ENCODE peak calls at places on chromosomes 16 and 17, in eight cellular contexts. G is kidney glomerular epithelial cell; F is activated T-helper 9 cell treated with anti-CD3 and anti-CD28 coated beads, Interleukin-2, amount 50 U/mL, for 16 hours; Z is IMR-90; K is stimulated activated effector memory CD8-positive, alpha-beta T cell treated with anti-CD3 and anti-CD28 coated beads, Interleukin-12 subunit alpha, Interleukin-12 subunit beta, amount 100 ng/mL, for 72 hours; U is HTR-8/SVneo; E is A549; O is neural crest cell. D is an unnamed sample.

GRCh38 chr16:2206780-2207433 is 1.7 kb downstream of the MLST8 start:
- DNase-seq in G (no peak), F (no peak), Z (no peak), K (no peak), U (no peak), E (no peak), O (no peak), D (no peak)

GRCh38 chr17:40915199-40915661 is 22.2 kb downstream of the KRT23 start:
- DNase-seq in G (peak), F (no peak), Z (peak), K (no peak), U (peak), E (peak), O (no peak), D (peak)

GRCh38 chr17:68431661-68432071 is 25.6 kb downstream of the WIPI1 start:
- DNase-seq in G (no peak), F (no peak), Z (peak), K (no peak), U (peak), E (peak), O (peak), D (peak)

GRCh38 chr16:82038941-82039340 is 3.9 kb downstream of the HSD17B2 start:
- DNase-seq in G (no peak), F (no peak), Z (no peak), K (no peak), U (no peak), E (no peak), O (no peak), D (no peak)

GRCh38 chr17:76384987-76385891 is 830 bp downstream of the SPHK1 start:
- DNase-seq in G (peak), F (peak), Z (peak), K (peak), U (no peak), E (peak), O (peak), D (peak)

GRCh38 chr17:78313735-78314648 is 45.9 kb downstream of the SOCS3 start:
- DNase-seq in G (peak), F (peak), Z (peak), K (peak), U (peak), E (peak), O (peak), D (peak)

GRCh38 chr17:5035356-5035755 is at the start of gene SLC52A1:
- DNase-seq in G (no peak), F (no peak), Z (no peak), K (no peak), U (no peak), E (peak), O (no peak), D (no peak)

GRCh38 chr16:78530283-78530682 is 430.8 kb downstream of the WWOX start:
- DNase-seq in G (no peak), F (no peak), Z (no peak), K (no peak), U (no peak), E (no peak), O (no peak), D (no peak)

GRCh38 chr17:42578282-42578869 is 847 bp upstream of the PSMC3IP start:
- DNase-seq in G (peak), F (peak), Z (peak), K (peak), U (peak), E (peak), O (peak), D (peak)

D was measured in mesenchymal stem cell.